ENCODE peak calls at places on chromosomes 1 and 21, in four cellular contexts. C, K, Z and R are unnamed samples.

GRCh38 chr1:202144510-202145324 is at the start of gene ARL8A:
- DNase-seq in K (peak; percentile 54), C (no peak), Z (peak; percentile 73), R (peak; percentile 70)

GRCh38 chr1:162444903-162445302 is 33.0 kb upstream of the SH2D1B start:
- DNase-seq in Z (no peak), C (no peak), K (no peak), R (no peak)

GRCh38 chr1:117795190-117795589 is 134.2 kb downstream of the GDAP2 start:
- DNase-seq in C (peak; percentile 56), Z (no peak), K (no peak), R (no peak)

GRCh38 chr1:50268049-50268448 is 155.2 kb downstream of the DMRTA2 start:
- DNase-seq in K (no peak), Z (no peak), C (no peak), R (no peak)

GRCh38 chr1:116586741-116587143 is 15.9 kb upstream of the CD58 start:
- DNase-seq in Z (no peak), K (no peak), C (no peak), R (no peak)

GRCh38 chr1:14067686-14068085 is 367.7 kb downstream of the PRDM2 start:
- DNase-seq in K (no peak), Z (no peak), C (no peak), R (no peak)

GRCh38 chr1:227318852-227319607 is 738 bp upstream of the CDC42BPA start:
- DNase-seq in K (no peak), C (peak; percentile 80), Z (peak; percentile 38), R (peak; percentile 51)

GRCh38 chr1:24410750-24411149 is 2.8 kb downstream of the STPG1 start:
- DNase-seq in Z (no peak), K (no peak), C (no peak), R (no peak)

GRCh38 chr21:32392299-32392879 is 423 bp downstream of the URB1 start:
- DNase-seq in Z (no peak), K (no peak), C (no peak), R (no peak)

GRCh38 chr21:44496900-44497550 is 41.7 kb downstream of the LRRC3 start:
- DNase-seq in Z (no peak), C (no peak), K (no peak), R (no peak)

GRCh38 chr21:42443876-42444744 is 40.4 kb downstream of the UBASH3A start:
- DNase-seq in K (no peak), C (no peak), Z (no peak), R (no peak)

GRCh38 chr1:247298701-247299100 is 33.0 kb downstream of the ZNF496 start:
- DNase-seq in C (peak; percentile 6), Z (no peak), K (no peak), R (no peak)

GRCh38 chr21:28636988-28637691 is 355.5 kb downstream of the LTN1 start:
- DNase-seq in K (no peak), Z (no peak), C (no peak), R (no peak)

GRCh38 chr1:64848812-64849211 is 103.9 kb downstream of the RAVER2 start:
- DNase-seq in K (no peak), Z (no peak), C (no peak), R (no peak)

GRCh38 chr1:7808253-7808844 is 24.3 kb downstream of the PER3 start:
- DNase-seq in Z (no peak), C (no peak), K (no peak), R (no peak)

GRCh38 chr1:184302346-184302745 is 84.5 kb upstream of the C1orf21 start:
- DNase-seq in Z (no peak), K (no peak), C (no peak), R (no peak)

GRCh38 chr1:113875714-113876113 is 4.2 kb upstream of the PTPN22 start:
- DNase-seq in K (no peak), C (no peak), Z (no peak), R (no peak)

GRCh38 chr1:6420594-6421042 is 899 bp upstream of the HES2 start:
- DNase-seq in Z (no peak), K (no peak), C (no peak), R (no peak)

GRCh38 chr1:181504294-181505115 is 21.2 kb downstream of the CACNA1E start:
- DNase-seq in K (no peak), C (no peak), Z (no peak), R (no peak)

GRCh38 chr1:48062353-48062752 is 65.2 kb upstream of the TRABD2B start:
- DNase-seq in Z (no peak), K (no peak), C (no peak), R (peak; percentile 31)

GRCh38 chr1:216186131-216186530 is 237.1 kb downstream of the USH2A start:
- DNase-seq in K (no peak), Z (no peak), C (no peak), R (no peak)

GRCh38 chr1:108045370-108045950 is 80.5 kb upstream of the VAV3 start:
- DNase-seq in Z (no peak), C (no peak), K (no peak), R (no peak)

GRCh38 chr1:152906023-152906565 is 2.3 kb upstream of the IVL start:
- DNase-seq in C (no peak), Z (no peak), K (no peak), R (no peak)

GRCh38 chr1:202599669-202600431 is 110.4 kb downstream of the SYT2 start:
- DNase-seq in K (peak; percentile 37), C (peak; percentile 84), Z (peak; percentile 37), R (peak; percentile 49)

GRCh38 chr1:247914941-247915662 is 5.0 kb upstream of the OR2T8 start:
- DNase-seq in Z (no peak), K (no peak), C (no peak), R (no peak)

GRCh38 chr1:209618756-209619420 is 33.3 kb downstream of the LAMB3 start:
- DNase-seq in Z (no peak), C (peak; percentile 73), K (no peak), R (no peak)

GRCh38 chr1:246597340-246597739 is 31.1 kb downstream of the CNST start:
- DNase-seq in C (no peak), K (no peak), Z (peak; percentile 41), R (peak; percentile 59)

GRCh38 chr1:94186946-94187345 is 50.4 kb downstream of the ARHGAP29 start:
- DNase-seq in Z (no peak), K (no peak), C (no peak), R (no peak)

GRCh38 chr1:243730499-243731150 is 119.4 kb downstream of the AKT3 start:
- DNase-seq in C (no peak), K (no peak), Z (peak; percentile 25), R (no peak)

GRCh38 chr1:36752891-36753361 is 270.2 kb upstream of the CSF3R start:
- DNase-seq in Z (no peak), K (no peak), C (no peak), R (no peak)

GRCh38 chr1:36753451-36753850 is 270.7 kb upstream of the CSF3R start:
- DNase-seq in C (no peak), K (no peak), Z (no peak), R (no peak)

GRCh38 chr1:36752431-36752830 is 269.7 kb upstream of the CSF3R start:
- DNase-seq in C (no peak), K (no peak), Z (no peak), R (no peak)

GRCh38 chr1:36751525-36751924 is 268.8 kb upstream of the CSF3R start:
- DNase-seq in Z (no peak), K (no peak), C (no peak), R (no peak)

DNA sequence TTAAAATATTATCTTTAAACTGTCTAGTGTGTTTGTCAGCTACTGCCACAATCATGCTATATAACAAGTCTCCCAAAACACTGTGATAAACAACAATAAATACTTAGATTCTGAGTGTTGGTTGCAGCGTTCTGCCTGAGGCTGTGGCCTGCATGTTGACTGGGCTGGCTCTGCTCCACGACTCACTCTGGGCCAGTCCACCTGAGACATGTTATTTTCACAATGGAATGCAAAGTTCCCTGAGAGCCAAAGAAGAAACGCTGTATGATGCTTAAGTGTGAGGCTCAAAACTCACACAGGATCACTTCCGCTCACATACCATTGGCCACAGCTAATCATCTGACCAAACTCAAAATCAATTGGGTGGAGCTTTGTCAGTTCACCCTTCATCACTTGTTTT is 268.0 kb upstream of the CSF3R start:
- DNase-seq in Z (no peak), C (no peak), K (no peak), R (no peak)
- H3K4me1 ChIP-seq in Z (no peaks in the 10 kb centered on the region), C (no peaks in the 10 kb centered on the region), K (no peaks in the 10 kb centered on the region), R (no peaks in the 10 kb centered on the region)

GRCh38 chr21:25384782-25385181 is 222.5 kb downstream of the MRPL39 start:
- DNase-seq in Z (no peak), C (no peak), K (no peak), R (no peak)
- H3K4me1 ChIP-seq in Z (no peaks in the 10 kb centered on the region), C (no peaks in the 10 kb centered on the region), K (peaks cover 5% of the 10 kb centered on the region), R (peaks cover 4% of the 10 kb centered on the region)

GRCh38 chr1:19421365-19421764 is 64.0 kb downstream of the CAPZB start:
- DNase-seq in K (no peak), C (no peak), Z (no peak), R (no peak)

GRCh38 chr1:19418503-19418971 is 66.8 kb downstream of the CAPZB start:
- DNase-seq in Z (no peak), C (no peak), K (no peak), R (no peak)

GRCh38 chr1:19423130-19423529 is 62.2 kb downstream of the CAPZB start:
- DNase-seq in C (no peak), Z (no peak), K (no peak), R (no peak)

GRCh38 chr1:19416919-19417441 is 68.4 kb downstream of the CAPZB start:
- DNase-seq in C (no peak), K (no peak), Z (no peak), R (no peak)

DNA sequence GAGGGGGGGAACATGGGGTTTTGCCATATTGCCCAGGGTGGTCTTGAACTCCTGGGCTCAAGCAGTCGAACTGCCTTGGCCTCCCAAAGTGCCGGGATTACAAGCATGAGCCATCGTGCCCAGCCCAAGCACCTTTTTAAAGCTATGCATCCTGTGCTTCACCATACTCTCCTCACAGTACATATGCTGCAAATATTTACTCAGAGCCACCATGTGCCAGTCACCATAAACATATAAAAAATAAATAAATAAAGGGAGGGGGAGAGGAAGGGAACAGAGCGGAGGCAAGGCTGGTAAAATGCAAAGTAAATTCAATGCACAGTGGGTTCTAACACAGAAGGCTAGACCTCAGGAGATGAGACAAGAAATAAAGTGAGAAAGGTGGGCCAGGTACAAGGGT is 64.7 kb downstream of the CAPZB start:
- DNase-seq in C (no peak), Z (no peak), K (no peak), R (no peak)
- H3K4me1 ChIP-seq in C (peaks cover 34% of the 10 kb centered on the region), Z (peaks cover 52% of the 10 kb centered on the region), K (peaks cover 85% of the 10 kb centered on the region), R (peaks cover 29% of the 10 kb centered on the region)

GRCh38 chr1:16155537-16156410 is at the start of gene EPHA2:
- DNase-seq in Z (peak; percentile 95), K (peak; percentile 89), C (peak; percentile 97), R (peak; percentile 94)
- H3K4me1 ChIP-seq in Z (peaks cover 53% of the 10 kb centered on the region), K (peaks cover 53% of the 10 kb centered on the region), C (peaks cover 39% of the 10 kb centered on the region), R (peaks cover 52% of the 10 kb centered on the region)

GRCh38 chr1:91881280-91881679 is 4.7 kb downstream of the TGFBR3 start:
- DNase-seq in C (no peak), K (no peak), Z (no peak), R (no peak)
- H3K4me1 ChIP-seq in C (peaks cover 66% of the 10 kb centered on the region), K (peaks cover 79% of the 10 kb centered on the region), Z (peaks cover 11% of the 10 kb centered on the region), R (peaks cover 34% of the 10 kb centered on the region)

DNA sequence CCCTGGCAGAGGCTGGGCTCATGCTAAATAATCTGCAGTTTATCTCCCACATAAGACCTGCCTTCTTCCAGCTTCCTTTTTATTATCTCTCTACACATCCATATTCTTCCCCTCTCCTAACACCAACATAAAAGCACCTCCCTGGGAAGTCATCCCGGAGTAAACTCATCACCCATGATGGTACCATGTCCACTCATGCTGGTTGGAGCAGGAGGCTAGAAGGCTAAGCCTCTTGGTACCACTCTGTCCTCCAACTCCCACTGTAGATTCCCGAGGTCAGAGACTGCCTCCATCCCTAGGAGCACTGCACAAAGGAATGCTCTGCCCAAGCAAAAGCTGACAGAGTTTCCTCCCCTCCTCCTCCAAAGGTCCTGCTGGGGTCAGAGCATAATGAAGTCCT is 4.2 kb downstream of the DENND2D start:
- DNase-seq in C (no peak), Z (no peak), K (no peak), R (no peak)
- H3K4me1 ChIP-seq in C (peaks cover 53% of the 10 kb centered on the region), Z (peaks cover 60% of the 10 kb centered on the region), K (peaks cover 45% of the 10 kb centered on the region), R (peaks cover 51% of the 10 kb centered on the region)

GRCh38 chr1:4684142-4684541 is 29.7 kb downstream of the AJAP1 start:
- DNase-seq in Z (no peak), C (no peak), K (no peak), R (no peak)
- H3K4me1 ChIP-seq in Z (no peaks in the 10 kb centered on the region), C (no peaks in the 10 kb centered on the region), K (no peaks in the 10 kb centered on the region), R (no peaks in the 10 kb centered on the region)